ENCODE peak calls at places on chromosomes 1 and 21, in ten cellular contexts. L is HCT116, J is heart left ventricle, S is A549, O is HepG2, K is upper lobe of left lung, G is GM12878, Q is K562, B is gastrocnemius medialis, M is body of pancreas. I is an unnamed sample.

GRCh38 chr1:58857673-58858343 is 74.0 kb upstream of the JUN start:
- ATAC-seq in O (peak), B (no peak), G (peak), K (no peak), Q (peak), S (no peak), M (no peak), L (no peak), J (no peak), I (no peak)

GRCh38 chr1:157069596-157069995 is 24.1 kb upstream of the ARHGEF11 start:
- ATAC-seq in O (no peak), L (no peak), B (no peak), G (no peak), S (no peak), J (no peak), M (no peak), Q (no peak), K (no peak), I (no peak)

GRCh38 chr1:162420120-162420519 is 8.2 kb upstream of the SH2D1B start:
- ATAC-seq in Q (no peak), M (no peak), L (peak), S (no peak), J (no peak), B (no peak), G (no peak), O (no peak), K (no peak), I (no peak)

GRCh38 chr1:181469829-181470228 is 13.5 kb upstream of the CACNA1E start:
- ATAC-seq in M (no peak), Q (peak), L (peak), G (no peak), K (peak), B (no peak), S (peak), J (no peak), O (no peak), I (peak)

GRCh38 chr1:170823120-170823519 is 112.2 kb upstream of the MROH9 start:
- ATAC-seq in J (no peak), L (no peak), K (no peak), G (no peak), S (no peak), B (no peak), O (no peak), Q (no peak), M (no peak), I (no peak)

GRCh38 chr1:234918216-234918841 is 210.3 kb downstream of the TOMM20 start:
- ATAC-seq in O (no peak), M (peak), G (no peak), L (no peak), K (no peak), S (no peak), B (peak), Q (no peak), J (peak), I (peak)

GRCh38 chr1:182069028-182069466 is 7.5 kb upstream of the ZNF648 start:
- ATAC-seq in G (peak), L (peak), Q (peak), K (peak), O (peak), B (peak), M (peak), S (peak), J (no peak), I (peak)

GRCh38 chr1:89133747-89134146 is 7.8 kb upstream of the GBP2 start:
- ATAC-seq in K (no peak), O (no peak), G (no peak), B (no peak), L (no peak), Q (no peak), M (no peak), J (no peak), S (no peak), I (no peak)

GRCh38 chr1:39799770-39800470 is 11.3 kb upstream of the BMP8B start:
- ATAC-seq in K (peak), M (peak), G (peak), J (peak), L (peak), Q (peak), S (peak), B (peak), O (peak), I (peak)

GRCh38 chr1:184210048-184210447 is 158.5 kb downstream of the TSEN15 start:
- ATAC-seq in K (peak), B (peak), M (no peak), S (no peak), Q (no peak), L (no peak), O (no peak), G (peak), J (no peak), I (no peak)

GRCh38 chr1:62823556-62823955 is 39.6 kb downstream of the ATG4C start:
- ATAC-seq in S (no peak), G (no peak), J (no peak), M (no peak), L (no peak), O (no peak), B (no peak), K (no peak), Q (no peak), I (no peak)

GRCh38 chr1:101129975-101130374 is 104.4 kb upstream of the DPH5 start:
- ATAC-seq in Q (no peak), L (no peak), K (no peak), B (no peak), S (no peak), G (no peak), J (no peak), O (no peak), M (no peak), I (no peak)

GRCh38 chr1:213065800-213066199 is 14.8 kb downstream of the RPS6KC1 start:
- ATAC-seq in S (no peak), L (no peak), K (no peak), J (no peak), M (no peak), O (no peak), B (no peak), G (no peak), Q (peak), I (no peak)

GRCh38 chr1:6054596-6054995 is 8.9 kb downstream of the KCNAB2 start:
- ATAC-seq in L (no peak), M (no peak), O (no peak), S (no peak), G (no peak), K (no peak), B (no peak), Q (no peak), J (no peak), I (no peak)

GRCh38 chr1:6051423-6051822 is 5.7 kb downstream of the KCNAB2 start:
- ATAC-seq in S (no peak), O (no peak), Q (no peak), L (no peak), G (no peak), B (no peak), J (no peak), K (no peak), M (no peak), I (no peak)

GRCh38 chr1:6049419-6049818 is 3.7 kb downstream of the KCNAB2 start:
- ATAC-seq in O (no peak), G (no peak), L (no peak), M (no peak), K (no peak), Q (no peak), J (no peak), S (no peak), B (no peak), I (no peak)

GRCh38 chr1:6053206-6053546 is 7.5 kb downstream of the KCNAB2 start:
- ATAC-seq in L (no peak), O (no peak), Q (no peak), S (no peak), M (no peak), G (no peak), K (no peak), J (peak), B (no peak), I (no peak)

DNA sequence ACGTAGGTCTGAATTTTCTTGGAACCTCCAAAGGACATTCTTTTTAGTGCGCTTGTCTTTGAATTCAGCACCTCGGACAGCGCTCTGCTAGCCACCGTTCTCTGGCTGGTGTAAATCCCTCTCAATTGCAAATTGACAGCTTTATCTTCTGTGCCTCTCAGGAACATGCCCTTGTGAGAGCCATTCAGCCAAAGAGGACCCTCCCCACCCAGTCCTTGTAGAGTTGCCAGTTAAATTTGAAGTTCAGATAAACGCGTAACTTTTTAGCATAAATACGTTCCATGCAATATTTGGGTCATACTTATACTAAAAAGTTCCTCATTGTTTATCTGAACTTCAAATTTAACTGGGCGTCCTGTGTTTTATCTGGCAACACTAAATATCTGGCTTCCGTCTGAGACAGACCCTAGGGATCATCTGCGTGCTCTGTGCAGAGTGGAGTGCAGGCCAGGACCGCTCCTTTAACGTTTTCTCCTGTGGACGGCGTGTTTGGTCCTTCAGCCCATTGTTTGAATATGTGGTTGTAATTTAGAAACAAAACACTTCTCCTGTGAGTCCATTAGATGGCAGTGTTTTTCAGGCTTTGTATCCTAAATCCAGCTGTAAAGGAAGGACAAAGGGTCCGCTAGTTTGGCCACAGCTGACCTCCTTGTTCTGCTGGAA is 7.0 kb downstream of the KCNAB2 start:
- ATAC-seq in G (peak), L (peak), B (no peak), Q (peak), M (no peak), J (peak), K (no peak), O (peak), S (peak), I (peak)
- H3K27ac ChIP-seq in G (no peak), L (no peak), B (no peak), Q (no peak), M (no peak), J (no peak), K (no peak), O (no peak), S (no peak), I (no peak)

DNA sequence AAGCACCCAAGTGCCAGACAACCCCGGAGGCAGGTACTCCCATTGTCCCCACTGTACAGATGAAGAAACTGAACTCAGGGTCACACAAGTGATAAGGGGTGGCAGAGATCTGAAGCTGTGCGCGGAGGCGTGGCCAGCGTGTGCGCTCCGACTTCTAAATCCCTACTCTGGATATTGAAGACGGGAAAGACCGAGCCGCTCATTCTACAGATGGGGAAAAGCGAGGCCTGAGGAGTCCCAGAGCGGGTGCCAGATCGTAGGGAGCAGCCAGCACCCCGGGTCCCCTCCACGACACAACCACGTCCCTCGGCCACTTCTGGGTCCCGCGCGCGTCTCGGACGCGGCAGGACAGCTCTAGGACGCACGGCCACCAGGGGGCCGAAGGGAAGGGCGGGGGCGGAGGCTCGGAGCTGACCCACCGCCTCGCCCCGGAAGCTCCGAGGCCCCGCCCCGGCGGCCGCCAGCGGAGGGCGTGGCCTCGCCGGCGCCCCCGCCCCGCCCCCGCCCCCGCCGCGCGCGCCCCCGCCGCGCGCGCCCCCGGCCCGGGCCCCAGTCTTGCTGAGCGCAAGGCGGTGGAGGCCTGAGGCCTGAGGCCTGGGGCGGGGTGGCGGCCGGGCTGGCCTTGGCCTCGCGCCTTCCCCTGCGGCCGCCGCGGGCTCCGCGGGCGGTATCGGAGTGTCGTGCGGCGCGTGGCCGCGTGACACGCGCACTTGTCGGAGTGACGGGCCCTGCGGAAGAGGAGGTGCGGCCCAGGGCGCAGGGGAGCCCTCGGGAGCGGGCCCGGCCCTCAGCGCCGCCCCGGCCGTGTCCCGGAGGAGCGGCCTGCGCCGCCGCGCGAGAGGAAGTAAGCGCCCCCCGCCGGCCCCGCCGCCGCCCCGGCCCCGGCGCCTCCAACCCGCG is at the start of gene H6PD:
- ATAC-seq in J (peak), Q (peak), M (peak), B (peak), S (peak), L (peak), G (peak), K (peak), O (peak), I (peak)
- TF ChIP-seq POLR2A in J (peak), Q (peak), M (peak), B (peak), S (peak), L (peak), G (peak), K (peak), O (peak), I (peak)

GRCh38 chr1:199152676-199153075 is 513.8 kb downstream of the PTPRC start:
- ATAC-seq in M (no peak), J (no peak), Q (no peak), S (no peak), L (no peak), O (no peak), B (no peak), G (no peak), K (no peak), I (no peak)

GRCh38 chr1:199149591-199149990 is 510.8 kb downstream of the PTPRC start:
- ATAC-seq in K (no peak), J (no peak), M (no peak), B (no peak), S (no peak), Q (no peak), L (no peak), G (no peak), O (no peak), I (no peak)

GRCh38 chr1:199150764-199151163 is 511.9 kb downstream of the PTPRC start:
- ATAC-seq in J (no peak), Q (no peak), K (no peak), L (no peak), O (no peak), G (no peak), M (no peak), S (no peak), B (no peak), I (no peak)

GRCh38 chr1:199155166-199156033 is 516.6 kb downstream of the PTPRC start:
- ATAC-seq in O (no peak), L (no peak), G (no peak), J (no peak), S (no peak), B (no peak), Q (no peak), M (no peak), K (no peak), I (no peak)

DNA sequence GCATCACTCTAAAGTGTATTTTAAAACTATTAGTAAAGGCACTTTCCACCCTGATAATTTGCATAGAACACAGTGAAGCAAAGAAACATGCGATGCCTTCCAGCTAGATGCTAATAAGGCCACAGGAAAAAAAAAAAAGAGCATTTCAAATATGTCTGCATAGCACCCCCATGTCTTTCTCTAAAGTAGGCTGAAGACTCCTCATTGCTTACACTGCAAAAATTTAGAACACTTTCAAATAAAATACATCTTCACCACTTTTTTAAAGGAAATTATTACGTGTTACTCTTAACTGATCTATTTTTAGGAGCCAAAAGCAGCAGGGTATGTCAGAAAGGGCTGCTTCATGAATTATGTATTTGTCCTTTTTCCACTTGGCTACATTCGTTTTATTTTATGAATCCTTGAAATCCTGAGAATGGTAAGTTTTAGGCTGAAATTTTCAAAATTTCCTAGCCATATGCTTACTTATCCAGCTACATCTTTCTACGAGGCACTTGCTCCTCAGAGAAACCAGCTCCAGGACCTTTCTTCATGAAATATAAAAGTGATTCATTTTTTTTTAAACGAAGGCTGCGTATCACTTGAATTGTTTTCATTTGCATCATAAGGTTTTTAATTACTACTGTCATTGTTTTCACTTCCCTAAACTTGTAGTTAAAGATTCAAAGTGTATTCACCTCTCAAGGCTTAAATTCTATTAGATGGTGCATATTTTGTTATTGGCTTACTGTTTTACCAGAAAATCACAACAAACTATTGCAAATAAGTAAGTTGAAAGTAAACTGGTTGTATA is 513.0 kb downstream of the PTPRC start:
- ATAC-seq in K (no peak), Q (no peak), B (no peak), S (no peak), M (no peak), O (no peak), L (no peak), G (peak), J (no peak), I (no peak)
- H3K4me3 ChIP-seq in K (no peak), Q (no peak), B (no peak), S (no peak), M (no peak), O (no peak), L (no peak), G (no peak), J (no peak), I (no peak)

DNA sequence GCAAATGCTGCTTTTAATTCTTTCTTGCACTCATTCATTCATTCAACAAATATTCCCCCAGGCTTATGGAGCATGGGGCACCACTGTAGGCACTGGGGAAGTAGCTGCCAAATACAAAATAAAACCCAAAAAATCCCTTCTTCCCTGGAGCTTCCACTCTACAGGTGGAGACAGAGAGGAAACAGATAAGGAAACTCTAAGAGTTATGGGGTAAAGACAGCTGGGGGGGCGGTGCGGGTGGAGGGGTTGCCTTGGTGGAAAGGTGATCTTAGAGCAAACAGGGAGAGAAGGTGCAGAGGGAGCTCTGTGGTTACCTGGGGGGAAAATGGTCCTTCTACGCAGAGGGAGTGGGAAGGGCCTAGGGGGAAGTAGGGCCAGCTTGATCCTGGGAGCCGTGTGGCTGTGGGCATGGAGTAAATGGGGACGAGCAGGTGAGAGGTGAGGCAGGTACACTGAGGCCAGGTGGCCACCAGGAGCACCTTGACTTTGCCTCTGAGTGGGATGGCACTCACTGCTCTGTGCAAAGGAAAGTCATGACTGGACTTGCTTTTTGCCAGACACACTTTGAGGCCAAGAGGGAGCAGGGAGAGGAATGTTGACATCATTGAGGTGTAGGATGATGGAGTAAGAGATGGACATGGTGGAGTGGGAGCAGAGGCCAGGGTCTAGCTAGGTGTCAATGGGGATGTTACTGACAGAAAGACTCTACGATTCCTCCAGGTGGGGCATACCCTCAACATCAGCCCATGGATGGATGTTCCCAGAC is 152.0 kb downstream of the ETS2 start:
- ATAC-seq in L (no peak), G (no peak), B (no peak), K (no peak), J (no peak), M (no peak), S (no peak), O (no peak), Q (peak), I (no peak)
- H3K27ac ChIP-seq in L (no peak), G (no peak), B (no peak), K (peak), J (no peak), M (no peak), S (peak), O (no peak), Q (no peak), I (no peak)

GRCh38 chr1:201490708-201491131 is 16.2 kb downstream of the CSRP1 start:
- ATAC-seq in Q (no peak), B (no peak), O (no peak), L (no peak), K (no peak), J (no peak), M (no peak), G (no peak), S (no peak), I (no peak)
- TF ChIP-seq POLR2A in Q (no peak), B (no peak), O (no peak), L (no peak), K (no peak), J (no peak), M (no peak), G (no peak), S (no peak), I (no peak)

GRCh38 chr1:174149216-174149615 is 10.1 kb upstream of the RABGAP1L start:
- ATAC-seq in K (no peak), O (no peak), S (no peak), G (no peak), L (no peak), Q (no peak), B (no peak), J (no peak), M (no peak), I (no peak)
- H3K4me3 ChIP-seq in K (no peak), O (no peak), S (no peak), G (no peak), L (no peak), Q (no peak), B (no peak), J (no peak), M (no peak), I (no peak)

GRCh38 chr1:36401602-36402517 is 4.2 kb upstream of the LSM10 start:
- ATAC-seq in J (no peak), L (no peak), B (no peak), S (no peak), O (no peak), Q (no peak), G (no peak), K (no peak), M (no peak), I (no peak)

GRCh38 chr1:36400825-36401601 is 3.3 kb upstream of the LSM10 start:
- ATAC-seq in B (no peak), L (peak), J (peak), G (no peak), K (peak), Q (peak), M (peak), S (no peak), O (peak), I (peak)

GRCh38 chr1:36397378-36398230 is at the start of gene LSM10:
- ATAC-seq in J (peak), B (peak), S (peak), Q (peak), L (peak), O (peak), K (peak), M (peak), G (peak), I (peak)

GRCh38 chr1:36398370-36398977 is 766 bp upstream of the LSM10 start:
- ATAC-seq in J (no peak), K (no peak), O (no peak), M (no peak), B (no peak), S (no peak), G (no peak), L (no peak), Q (no peak), I (no peak)

GRCh38 chr1:36400514-36400824 is 2.8 kb upstream of the LSM10 start:
- ATAC-seq in J (no peak), M (no peak), G (no peak), O (peak), K (no peak), B (no peak), S (no peak), L (no peak), Q (no peak), I (no peak)
- H3K27ac ChIP-seq in J (no peak), M (peak), G (no peak), O (peak), K (peak), B (peak), S (peak), L (peak), Q (peak), I (no peak)